ENCODE peak calls at places on chromosomes 4 and X, in nine cellular contexts. R is HCT116, W is GM23248, X is hepatocyte, Z is PC-3, U is SK-N-SH, F is OCI-LY7, O is GM23338, M is MM.1S. Y is an unnamed sample.
A peak's percentile ranks its signal among the peaks of the same experiment; 100 is the strongest.

GRCh38 chr4:118765399-118765798 is 70.5 kb downstream of the SEC24D start:
- DNase-seq in R (peak; percentile 54), W (peak; percentile 97), X (peak; percentile 63), Z (peak; percentile 82), U (no peak), F (no peak), O (no peak), M (no peak), Y (no peak)

GRCh38 chr4:48261288-48261687 is 8.3 kb downstream of the TEC start:
- DNase-seq in R (no peak), W (no peak), X (no peak), Z (no peak), U (no peak), F (no peak), O (no peak), M (no peak), Y (no peak)

GRCh38 chr4:19987746-19988145 is 264.0 kb upstream of the SLIT2 start:
- DNase-seq in R (no peak), W (peak; percentile 72), X (no peak), Z (peak; percentile 49), U (no peak), F (no peak), O (no peak), M (no peak), Y (no peak)

GRCh38 chrX:107706309-107706708 is 69.3 kb downstream of the TSC22D3 start:
- DNase-seq in R (no peak), W (no peak), X (no peak), Z (no peak), U (no peak), F (no peak), O (no peak), M (no peak), Y (no peak)

GRCh38 chr4:2042207-2042946 is 16.8 kb upstream of the NAT8L start:
- DNase-seq in R (no peak), W (peak; percentile 59), X (peak; percentile 69), Z (no peak), U (peak; percentile 81), F (peak; percentile 22), O (no peak), M (peak; percentile 38), Y (peak; percentile 70)

GRCh38 chr4:41061482-41062185 is 152.7 kb downstream of the APBB2 start:
- DNase-seq in R (no peak), W (peak; percentile 28), X (no peak), Z (no peak), U (no peak), F (no peak), O (no peak), M (no peak), Y (no peak)

GRCh38 chr4:4852591-4853362 is 6.7 kb upstream of the MSX1 start:
- DNase-seq in R (no peak), W (peak; percentile 95), X (peak; percentile 78), Z (no peak), U (peak; percentile 79), F (no peak), O (peak; percentile 84), M (no peak), Y (peak; percentile 81)

GRCh38 chrX:149641832-149642231 is 10.2 kb upstream of the TMEM185A start:
- DNase-seq in R (no peak), W (peak; percentile 16), X (no peak), Z (no peak), U (no peak), F (no peak), O (no peak), M (no peak), Y (no peak)

GRCh38 chrX:133054761-133055385 is 42.0 kb downstream of the USP26 start:
- DNase-seq in R (no peak), W (no peak), X (no peak), Z (peak; percentile 38), U (no peak), F (no peak), O (no peak), M (no peak), Y (no peak)

GRCh38 chrX:11724122-11725017 is 33.7 kb upstream of the MSL3 start:
- DNase-seq in R (peak; percentile 7), W (peak; percentile 44), X (peak; percentile 13), Z (peak; percentile 44), U (peak; percentile 42), F (peak; percentile 29), O (peak; percentile 21), M (peak; percentile 9), Y (peak; percentile 12)

GRCh38 chr4:127304356-127304755 is 328.4 kb upstream of the INTU start:
- DNase-seq in R (no peak), W (peak; percentile 49), X (no peak), Z (no peak), U (no peak), F (no peak), O (no peak), M (no peak), Y (no peak)

GRCh38 chrX:131783555-131784338 is 239.4 kb upstream of the STK26 start:
- DNase-seq in R (no peak), W (no peak), X (no peak), Z (peak; percentile 73), U (no peak), F (no peak), O (no peak), M (peak; percentile 98), Y (no peak)

GRCh38 chr4:17236686-17237085 is 275.2 kb downstream of the QDPR start:
- DNase-seq in R (no peak), W (peak; percentile 87), X (no peak), Z (no peak), U (no peak), F (no peak), O (no peak), M (no peak), Y (no peak)

DNA sequence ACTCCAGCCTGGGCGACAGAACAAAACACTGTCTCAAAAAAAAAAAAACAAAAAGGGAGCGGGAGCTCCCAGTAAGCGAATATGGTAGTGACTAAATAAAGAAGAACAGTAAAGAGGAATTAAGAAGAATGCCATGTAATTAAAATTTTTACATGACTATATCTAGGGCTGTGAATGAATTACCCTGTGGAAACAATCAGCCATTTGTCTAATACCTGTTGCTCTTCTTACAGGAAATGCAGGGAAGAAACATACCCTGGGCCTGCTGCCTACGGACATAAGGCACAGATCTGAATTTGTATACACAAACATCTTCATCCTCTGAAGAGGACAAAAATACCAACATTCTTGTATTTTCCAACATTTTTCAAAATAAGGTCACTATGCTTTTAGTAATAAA is 11.3 kb downstream of the WDFY3 start:
- DNase-seq in R (no peak), W (no peak), X (no peak), Z (no peak), U (no peak), F (no peak), O (no peak), M (no peak), Y (no peak)
- TF ChIP-seq EZH2phosphoT487 in R (no peak), W (no peak), X (no peak), Z (no peak), U (no peak), F (no peak), O (no peak), M (no peak), Y (no peak)

DNA sequence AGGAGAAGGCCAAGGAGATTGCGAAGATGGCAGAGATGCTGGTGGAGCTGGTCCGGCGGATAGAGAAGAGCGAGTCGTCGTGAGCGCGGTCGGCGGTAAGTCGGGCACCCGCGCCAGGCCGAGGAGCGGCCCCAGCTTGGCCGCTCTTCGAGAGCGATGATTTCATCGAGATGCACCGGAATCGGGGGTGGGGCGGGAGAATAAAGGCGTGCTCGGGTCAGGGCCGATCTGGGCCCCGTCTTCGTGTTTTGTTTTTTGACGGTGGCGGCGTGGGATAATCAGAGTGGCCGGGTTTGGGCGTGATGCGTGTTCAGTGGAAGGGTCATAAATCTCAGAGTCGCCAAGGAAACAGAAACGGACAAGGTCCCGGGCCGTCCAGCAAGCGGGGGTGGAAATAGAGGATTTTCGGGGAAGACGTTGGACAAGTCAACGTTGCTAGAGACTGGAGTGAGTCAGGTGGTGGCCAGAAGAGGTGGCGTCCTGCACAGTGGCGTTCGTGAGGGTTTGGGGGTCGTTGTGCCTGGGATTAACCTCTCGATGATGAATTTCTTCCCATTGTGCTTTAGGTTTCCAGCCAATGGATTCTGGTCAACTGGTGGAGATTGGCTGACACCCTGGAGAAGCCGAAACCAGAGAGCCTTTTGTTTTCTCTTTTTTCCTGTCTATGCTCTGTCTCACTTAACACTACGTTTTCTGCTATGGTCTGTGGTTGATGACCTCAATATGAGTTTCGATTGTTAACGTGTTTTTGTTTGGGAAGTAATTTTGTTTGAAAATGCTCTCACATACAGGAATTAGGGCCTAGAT is 882 bp downstream of the MRFAP1 start:
- DNase-seq in R (no peak), W (peak; percentile 87), X (peak; percentile 75), Z (peak; percentile 13), U (peak; percentile 67), F (peak; percentile 52), O (peak; percentile 45), M (peak; percentile 55), Y (peak; percentile 59)
- TF ChIP-seq EZH2phosphoT487 in R (no peak), W (no peak), X (no peak), Z (no peak), U (no peak), F (no peak), O (no peak), M (no peak), Y (no peak)

DNA sequence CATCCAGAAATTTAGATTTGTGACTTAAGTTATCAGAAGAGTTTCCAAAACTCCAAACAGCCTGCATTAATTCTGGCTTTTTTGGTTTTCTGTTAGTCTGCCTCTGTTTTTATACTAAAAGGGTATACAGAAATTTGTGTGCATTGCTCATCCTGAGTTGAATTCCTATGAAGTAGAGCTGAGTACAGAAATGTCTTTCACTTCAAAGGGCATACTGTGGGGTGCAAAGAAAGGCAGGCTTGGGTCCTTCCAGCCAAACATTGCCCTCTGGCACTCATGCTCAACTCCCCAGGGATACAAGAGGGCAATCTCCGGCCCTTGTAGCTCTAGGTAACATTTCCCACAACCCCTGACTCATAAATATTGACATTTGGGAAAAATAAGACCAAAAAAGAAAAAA is 27.6 kb upstream of the TMEM184C start:
- DNase-seq in R (no peak), W (peak; percentile 31), X (no peak), Z (no peak), U (no peak), F (no peak), O (no peak), M (no peak), Y (no peak)
- TF ChIP-seq EZH2phosphoT487 in R (no peak), W (no peak), X (no peak), Z (no peak), U (no peak), F (no peak), O (no peak), M (no peak), Y (no peak)

GRCh38 chrX:46569621-46570020 is 3.9 kb upstream of the CHST7 start:
- DNase-seq in R (no peak), W (no peak), X (no peak), Z (no peak), U (no peak), F (no peak), O (no peak), M (no peak), Y (no peak)
- TF ChIP-seq EZH2phosphoT487 in R (no peak), W (no peak), X (no peak), Z (no peak), U (no peak), F (no peak), O (no peak), M (no peak), Y (no peak)

GRCh38 chr4:73583661-73584060 is 36.6 kb downstream of the RASSF6 start:
- DNase-seq in R (no peak), W (no peak), X (no peak), Z (no peak), U (no peak), F (no peak), O (peak; percentile 79), M (no peak), Y (no peak)
- TF ChIP-seq EZH2phosphoT487 in R (no peak), W (no peak), X (no peak), Z (no peak), U (no peak), F (no peak), O (no peak), M (no peak), Y (no peak)

GRCh38 chr4:71663780-71664179 is 120.1 kb downstream of the GC start:
- DNase-seq in R (no peak), W (no peak), X (no peak), Z (peak; percentile 25), U (no peak), F (no peak), O (no peak), M (peak; percentile 72), Y (no peak)
- TF ChIP-seq EZH2phosphoT487 in R (no peak), W (no peak), X (no peak), Z (no peak), U (no peak), F (no peak), O (no peak), M (no peak), Y (no peak)

Y was measured in neural progenitor cell.